ENCODE peak calls at places on chromosomes 3 and 15, in four cellular contexts. C is aorta; K is effector memory CD8-positive, alpha-beta T cell; N is amniotic epithelial cell. I is an unnamed sample.
A peak's percentile ranks its signal among the peaks of the same experiment; 100 is the strongest.

GRCh38 chr15:25859838-25860645 is 3.1 kb downstream of the ATP10A start:
- DNase-seq in C (no peak), N (no peak), K (peak; percentile 26), I (peak; percentile 79)

GRCh38 chr3:140505876-140506275 is 172.0 kb upstream of the TRIM42 start:
- DNase-seq in C (no peak), K (no peak), N (no peak), I (no peak)

GRCh38 chr3:18099611-18100010 is 325.5 kb downstream of the SATB1 start:
- DNase-seq in K (no peak), N (no peak), C (no peak), I (no peak)

GRCh38 chr15:44633603-44634002 is 29.9 kb downstream of the SPG11 start:
- DNase-seq in K (no peak), N (peak; percentile 59), C (no peak), I (no peak)

GRCh38 chr3:139634236-139634635 is 43.5 kb downstream of the NMNAT3 start:
- DNase-seq in N (no peak), K (no peak), C (no peak), I (no peak)

GRCh38 chr15:47870956-47871625 is 153.8 kb downstream of the SEMA6D start:
- DNase-seq in K (no peak), C (no peak), N (peak; percentile 50), I (no peak)

GRCh38 chr15:85440451-85440850 is 60.0 kb downstream of the AKAP13 start:
- DNase-seq in K (no peak), N (no peak), C (no peak), I (no peak)

GRCh38 chr3:191412764-191413163 is 48.2 kb upstream of the PYDC2 start:
- DNase-seq in K (no peak), N (peak; percentile 69), C (no peak), I (no peak)

I was measured in CD4-positive, alpha-beta memory T cell.